ENCODE peak calls at places on chromosomes 11 and 22, in nine cellular contexts. B, Q, G, M, R, I, L, F and X are unnamed samples.

GRCh38 chr22:28822930-28823481 is 22.6 kb upstream of the XBP1 start:
- DNase-seq in B (no peak), Q (no peak), G (no peak), M (no peak), R (no peak), I (no peak), L (no peak), F (peak), X (no peak)

GRCh38 chr22:35347462-35347861 is 33.4 kb upstream of the HMOX1 start:
- DNase-seq in B (no peak), Q (no peak), G (no peak), M (no peak), R (no peak), I (no peak), L (no peak), F (no peak), X (no peak)

GRCh38 chr11:28743101-28743550 is 634.9 kb downstream of the METTL15 start:
- DNase-seq in B (no peak), Q (no peak), G (no peak), M (peak), R (no peak), I (peak), L (no peak), F (no peak), X (peak)

GRCh38 chr11:65419773-65420481 is 2.7 kb upstream of the NEAT1 start:
- DNase-seq in B (peak), Q (peak), G (peak), M (peak), R (peak), I (peak), L (peak), F (peak), X (peak)

GRCh38 chr11:33732176-33732575 is 4.0 kb downstream of the CD59 start:
- DNase-seq in B (no peak), Q (no peak), G (no peak), M (no peak), R (no peak), I (no peak), L (peak), F (no peak), X (no peak)

GRCh38 chr11:64235427-64236161 is 1.2 kb downstream of the VEGFB start:
- DNase-seq in B (no peak), Q (no peak), G (peak), M (no peak), R (no peak), I (no peak), L (no peak), F (no peak), X (no peak)

GRCh38 chr11:32774081-32774480 is 20.4 kb downstream of the CCDC73 start:
- DNase-seq in B (no peak), Q (no peak), G (no peak), M (no peak), R (no peak), I (no peak), L (no peak), F (no peak), X (no peak)

GRCh38 chr11:45155058-45155551 is 8.7 kb downstream of the PRDM11 start:
- DNase-seq in B (no peak), Q (no peak), G (no peak), M (peak), R (no peak), I (peak), L (no peak), F (peak), X (no peak)

GRCh38 chr11:115501895-115502589 is 2.2 kb downstream of the CADM1 start:
- DNase-seq in B (no peak), Q (peak), G (no peak), M (no peak), R (no peak), I (no peak), L (peak), F (no peak), X (peak)

GRCh38 chr22:37259540-37260029 is 15.5 kb upstream of the RAC2 start:
- DNase-seq in B (peak), Q (peak), G (peak), M (peak), R (no peak), I (peak), L (no peak), F (no peak), X (peak)

GRCh38 chr11:63668396-63668795 is 2.8 kb downstream of the ATL3 start:
- DNase-seq in B (no peak), Q (no peak), G (no peak), M (no peak), R (no peak), I (no peak), L (no peak), F (no peak), X (no peak)

GRCh38 chr11:32006799-32007388 is 84.0 kb upstream of the RCN1 start:
- DNase-seq in B (no peak), Q (peak), G (no peak), M (peak), R (no peak), I (peak), L (peak), F (no peak), X (peak)

GRCh38 chr22:23673826-23674690 is 16.8 kb upstream of the RGL4 start:
- DNase-seq in B (peak), Q (no peak), G (peak), M (no peak), R (no peak), I (no peak), L (no peak), F (no peak), X (no peak)

GRCh38 chr11:2581931-2582435 is 117.8 kb downstream of the KCNQ1OT1 start:
- DNase-seq in B (peak), Q (no peak), G (peak), M (no peak), R (no peak), I (no peak), L (no peak), F (peak), X (no peak)

GRCh38 chr11:1776944-1777715 is 13.4 kb upstream of the CTSD start:
- DNase-seq in B (no peak), Q (no peak), G (no peak), M (no peak), R (no peak), I (no peak), L (no peak), F (no peak), X (no peak)

GRCh38 chr22:30602049-30602448 is 4.9 kb upstream of the TCN2 start:
- DNase-seq in B (no peak), Q (peak), G (no peak), M (peak), R (no peak), I (peak), L (peak), F (no peak), X (peak)

GRCh38 chr11:66002648-66003225 is 434 bp downstream of the BANF1 start:
- DNase-seq in B (peak), Q (peak), G (no peak), M (peak), R (no peak), I (peak), L (no peak), F (peak), X (peak)

GRCh38 chr22:24423519-24424000 is 3.8 kb upstream of the ADORA2A start:
- DNase-seq in B (no peak), Q (no peak), G (no peak), M (peak), R (no peak), I (no peak), L (peak), F (peak), X (no peak)

GRCh38 chr11:119710417-119710816 is 18.6 kb downstream of the NECTIN1 start:
- DNase-seq in B (no peak), Q (no peak), G (no peak), M (no peak), R (no peak), I (no peak), L (no peak), F (no peak), X (no peak)

GRCh38 chr11:44275241-44275640 is 34.7 kb downstream of the ALX4 start:
- DNase-seq in B (no peak), Q (no peak), G (no peak), M (no peak), R (no peak), I (no peak), L (no peak), F (no peak), X (no peak)

GRCh38 chr11:5910521-5910920 is 17.5 kb downstream of the OR52E5 start:
- DNase-seq in B (no peak), Q (no peak), G (no peak), M (no peak), R (no peak), I (no peak), L (no peak), F (no peak), X (no peak)

GRCh38 chr11:78350646-78351165 is 66.9 kb downstream of the GAB2 start:
- DNase-seq in B (no peak), Q (peak), G (no peak), M (peak), R (no peak), I (peak), L (peak), F (no peak), X (peak)

GRCh38 chr22:41699264-41700104 is at the start of gene MEI1:
- DNase-seq in B (peak), Q (peak), G (peak), M (peak), R (peak), I (peak), L (no peak), F (peak), X (peak)

GRCh38 chr11:36427079-36427478 is 83.0 kb downstream of the TRAF6 start:
- DNase-seq in B (no peak), Q (peak), G (no peak), M (peak), R (no peak), I (peak), L (no peak), F (no peak), X (no peak)

GRCh38 chr11:57514538-57515331 is 767 bp downstream of the SLC43A1 start:
- DNase-seq in B (peak), Q (peak), G (no peak), M (peak), R (no peak), I (peak), L (peak), F (peak), X (peak)

GRCh38 chr11:64787526-64788320 is 9.4 kb upstream of the SF1 start:
- DNase-seq in B (peak), Q (peak), G (peak), M (peak), R (no peak), I (peak), L (peak), F (peak), X (peak)

GRCh38 chr11:14093065-14093464 is 130.5 kb downstream of the SPON1 start:
- DNase-seq in B (no peak), Q (no peak), G (no peak), M (no peak), R (no peak), I (no peak), L (no peak), F (no peak), X (no peak)

GRCh38 chr22:38830026-38830844 is 13.6 kb downstream of the NPTXR start:
- DNase-seq in B (no peak), Q (no peak), G (peak), M (no peak), R (no peak), I (no peak), L (no peak), F (no peak), X (no peak)

GRCh38 chr11:79150320-79150719 is 290.5 kb downstream of the TENM4 start:
- DNase-seq in B (no peak), Q (no peak), G (no peak), M (no peak), R (no peak), I (no peak), L (peak), F (no peak), X (no peak)

GRCh38 chr11:110128161-110128560 is 35.0 kb downstream of the ZC3H12C start:
- DNase-seq in B (no peak), Q (peak), G (no peak), M (peak), R (no peak), I (peak), L (no peak), F (no peak), X (peak)

GRCh38 chr11:48307760-48308386 is 1.9 kb downstream of the OR4S1 start:
- DNase-seq in B (no peak), Q (peak), G (no peak), M (peak), R (no peak), I (peak), L (peak), F (peak), X (peak)

GRCh38 chr11:107840120-107840479 is 18.5 kb downstream of the SLC35F2 start:
- DNase-seq in B (no peak), Q (no peak), G (no peak), M (no peak), R (no peak), I (no peak), L (no peak), F (no peak), X (no peak)

DNA sequence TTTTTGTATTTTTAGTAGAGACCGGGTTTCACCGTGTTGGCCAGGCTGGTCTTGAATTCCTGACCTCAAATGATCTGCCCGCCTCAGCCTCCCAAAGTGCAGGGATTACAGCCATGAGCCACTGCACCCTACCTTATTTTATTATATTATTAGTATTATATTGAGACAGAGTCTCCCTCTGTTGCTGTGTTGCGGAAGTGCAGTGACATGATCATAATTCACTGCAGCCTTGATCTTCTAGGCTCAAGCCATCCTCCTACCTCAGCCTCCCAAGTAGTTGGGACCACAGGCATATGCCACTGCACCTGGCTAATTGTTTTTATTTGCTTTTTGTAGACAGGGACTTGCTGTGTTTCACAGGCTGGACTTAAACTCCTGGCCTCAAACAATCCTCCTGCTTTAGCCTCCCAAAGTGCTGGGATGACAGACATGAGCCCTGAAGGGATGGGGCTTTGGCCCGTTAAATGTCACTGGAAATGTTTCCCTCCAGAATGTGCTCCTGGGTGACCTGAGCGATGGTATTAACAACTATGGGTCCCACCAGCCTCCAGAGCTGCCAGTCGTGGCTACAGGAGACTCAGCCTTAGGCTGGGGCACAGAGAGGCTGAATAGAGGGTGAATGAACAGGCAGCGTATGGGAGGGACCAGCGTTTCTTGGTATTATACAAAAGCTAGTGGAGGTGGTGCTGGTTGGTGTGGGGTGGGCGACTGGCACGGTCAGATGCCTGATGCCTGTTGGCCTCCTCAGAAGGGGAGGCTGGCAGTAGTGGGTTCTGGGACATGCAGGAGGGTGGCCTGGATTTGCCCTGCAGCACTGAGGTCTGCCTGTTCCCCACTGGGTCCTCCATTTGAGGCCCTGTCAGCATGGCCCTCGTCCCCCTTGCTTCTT is 7.3 kb downstream of the TANGO2 start:
- DNase-seq in B (peak), Q (peak), G (peak), M (peak), R (no peak), I (peak), L (peak), F (no peak), X (no peak)
- TF ChIP-seq CTCF in B (peak), Q (peak), G (peak), M (peak), R (no peak), I (peak), L (peak), F (peak), X (peak)

GRCh38 chr11:12232819-12233601 is 122.6 kb downstream of the MICAL2 start:
- DNase-seq in B (no peak), Q (peak), G (no peak), M (peak), R (no peak), I (peak), L (no peak), F (no peak), X (peak)

GRCh38 chr11:12232160-12232559 is 121.8 kb downstream of the MICAL2 start:
- DNase-seq in B (no peak), Q (no peak), G (no peak), M (no peak), R (no peak), I (no peak), L (no peak), F (no peak), X (no peak)

GRCh38 chr11:12226093-12226492 is 115.7 kb downstream of the MICAL2 start:
- DNase-seq in B (no peak), Q (no peak), G (no peak), M (no peak), R (no peak), I (no peak), L (no peak), F (no peak), X (no peak)

GRCh38 chr11:12233602-12233925 is 123.2 kb downstream of the MICAL2 start:
- DNase-seq in B (no peak), Q (no peak), G (no peak), M (peak), R (no peak), I (no peak), L (no peak), F (no peak), X (no peak)

GRCh38 chr11:12229450-12230229 is 119.2 kb downstream of the MICAL2 start:
- DNase-seq in B (no peak), Q (no peak), G (no peak), M (no peak), R (no peak), I (no peak), L (peak), F (peak), X (no peak)
- H3K4me3 ChIP-seq in B (no peak), Q (no peak), G (no peak), M (no peak), R (no peak), I (no peak), L (no peak), F (no peak), X (no peak)

GRCh38 chr11:71456294-71456693 is 3.3 kb downstream of the NADSYN1 start:
- DNase-seq in B (peak), Q (no peak), G (peak), M (no peak), R (no peak), I (no peak), L (no peak), F (no peak), X (no peak)

GRCh38 chr11:71453021-71453910 is at the start of gene NADSYN1:
- DNase-seq in B (peak), Q (peak), G (peak), M (peak), R (peak), I (peak), L (peak), F (peak), X (peak)

GRCh38 chr11:71452354-71453020 is 516 bp upstream of the NADSYN1 start:
- DNase-seq in B (peak), Q (peak), G (peak), M (peak), R (no peak), I (peak), L (peak), F (peak), X (peak)

GRCh38 chr11:71453911-71454304 is 905 bp downstream of the NADSYN1 start:
- DNase-seq in B (no peak), Q (no peak), G (peak), M (no peak), R (no peak), I (no peak), L (no peak), F (no peak), X (no peak)

GRCh38 chr11:71454470-71455113 is 1.6 kb downstream of the NADSYN1 start:
- DNase-seq in B (peak), Q (no peak), G (peak), M (no peak), R (no peak), I (no peak), L (no peak), F (no peak), X (no peak)
- TF ChIP-seq CTCF in B (peak), Q (no peak), G (peak), M (no peak), R (no peak), I (no peak), L (no peak), F (peak), X (no peak)

GRCh38 chr22:44683237-44683636 is 18.8 kb upstream of the PRR5 start:
- DNase-seq in B (no peak), Q (no peak), G (no peak), M (no peak), R (no peak), I (no peak), L (no peak), F (no peak), X (no peak)

GRCh38 chr22:44686873-44687600 is 15.0 kb upstream of the PRR5 start:
- DNase-seq in B (no peak), Q (peak), G (no peak), M (peak), R (no peak), I (peak), L (no peak), F (no peak), X (no peak)

GRCh38 chr22:44684506-44685383 is 17.3 kb upstream of the PRR5 start:
- DNase-seq in B (peak), Q (peak), G (no peak), M (peak), R (peak), I (peak), L (peak), F (peak), X (peak)

GRCh38 chr22:44683881-44684280 is 18.1 kb upstream of the PRR5 start:
- DNase-seq in B (no peak), Q (no peak), G (no peak), M (no peak), R (no peak), I (no peak), L (no peak), F (no peak), X (no peak)

GRCh38 chr22:44685384-44686056 is 16.5 kb upstream of the PRR5 start:
- DNase-seq in B (no peak), Q (peak), G (no peak), M (peak), R (no peak), I (peak), L (peak), F (peak), X (no peak)
- H3K4me3 ChIP-seq in B (no peak), Q (no peak), G (no peak), M (no peak), R (no peak), I (no peak), L (no peak), F (no peak), X (no peak)

DNA sequence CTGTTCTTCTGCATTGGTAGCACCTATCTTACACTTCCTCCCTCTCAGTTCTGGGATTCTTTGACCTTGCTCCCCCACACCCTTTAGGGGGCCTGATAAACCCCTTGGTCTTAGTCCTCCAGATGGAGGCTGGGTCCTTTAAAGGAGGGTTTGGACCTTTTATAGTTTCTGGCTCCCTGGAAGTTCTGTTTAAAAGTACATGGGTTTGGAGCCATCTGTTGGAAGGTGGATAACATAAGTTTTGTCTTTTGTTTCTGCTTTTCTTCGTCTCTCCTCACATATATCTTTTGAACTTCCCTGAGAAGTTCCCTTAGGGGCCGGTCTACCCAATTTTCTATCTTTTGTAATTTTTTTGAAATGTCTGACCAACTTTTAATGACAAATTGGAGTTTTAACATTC is 17.9 kb upstream of the HYLS1 start:
- DNase-seq in B (no peak), Q (no peak), G (no peak), M (peak), R (no peak), I (no peak), L (no peak), F (no peak), X (no peak)
- TF ChIP-seq CTCF in B (no peak), Q (no peak), G (no peak), M (peak), R (no peak), I (no peak), L (no peak), F (no peak), X (no peak)

DNA sequence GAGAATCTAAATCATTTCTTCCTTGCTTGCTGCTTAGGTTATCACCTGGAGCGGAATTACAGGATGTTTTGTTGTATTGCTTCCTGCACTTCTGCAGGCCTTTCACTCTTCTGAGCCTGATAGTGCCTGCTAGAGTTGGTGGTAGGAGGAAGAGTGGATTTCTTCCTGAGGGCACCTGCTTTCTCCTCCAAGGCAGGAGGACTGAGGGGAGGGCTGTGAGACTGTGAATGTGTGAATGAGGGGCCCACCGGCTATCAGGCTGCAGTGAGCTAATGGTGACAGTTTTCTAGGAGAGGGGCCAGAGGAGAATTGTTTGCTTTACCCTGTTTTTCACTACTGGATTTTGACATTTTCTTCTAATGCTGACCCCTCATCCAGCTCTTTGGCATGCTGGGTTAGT is 39.0 kb downstream of the DIXDC1 start:
- DNase-seq in B (no peak), Q (no peak), G (no peak), M (no peak), R (no peak), I (no peak), L (no peak), F (no peak), X (no peak)
- H3K4me3 ChIP-seq in B (no peak), Q (no peak), G (no peak), M (no peak), R (peak), I (no peak), L (no peak), F (peak), X (no peak)

GRCh38 chr11:89275966-89276365 is 98.3 kb downstream of the TYR start:
- DNase-seq in B (no peak), Q (no peak), G (no peak), M (no peak), R (no peak), I (no peak), L (no peak), F (no peak), X (no peak)
- TF ChIP-seq CTCF in B (no peak), Q (no peak), G (no peak), M (no peak), R (no peak), I (no peak), L (no peak), F (no peak), X (no peak)